ENCODE peak calls at places on chromosomes 6 and 20, in five cellular contexts. D, R, I, M and X are unnamed samples.

GRCh38 chr6:35065870-35066269 is 75.3 kb downstream of the TCP11 start:
- DNase-seq in D (peak), R (no peak), I (no peak), M (no peak), X (no peak)

GRCh38 chr6:166691741-166692140 is 64.7 kb upstream of the RPS6KA2 start:
- DNase-seq in D (no peak), R (no peak), I (no peak), M (peak), X (no peak)

GRCh38 chr6:167643223-167643622 is 183.5 kb upstream of the AFDN start:
- DNase-seq in D (no peak), R (no peak), I (peak), M (no peak), X (no peak)

GRCh38 chr6:157059781-157060180 is 263.5 kb downstream of the TMEM242 start:
- DNase-seq in D (no peak), R (no peak), I (no peak), M (no peak), X (no peak)

GRCh38 chr20:47796952-47797351 is 11.7 kb upstream of the SULF2 start:
- DNase-seq in D (peak), R (no peak), I (no peak), M (no peak), X (no peak)

GRCh38 chr6:3913077-3913957 is 64.1 kb downstream of the FAM50B start:
- DNase-seq in D (no peak), R (no peak), I (no peak), M (peak), X (peak)

GRCh38 chr6:16944601-16945000 is 157.2 kb upstream of the STMND1 start:
- DNase-seq in D (no peak), R (no peak), I (no peak), M (no peak), X (no peak)

GRCh38 chr20:682123-682522 is 6.5 kb upstream of the SCRT2 start:
- DNase-seq in D (no peak), R (no peak), I (no peak), M (no peak), X (no peak)

GRCh38 chr20:47543006-47543431 is 41.3 kb downstream of the NCOA3 start:
- DNase-seq in D (no peak), R (no peak), I (no peak), M (no peak), X (no peak)

GRCh38 chr6:162344935-162345599 is 382.5 kb downstream of the PRKN start:
- DNase-seq in D (no peak), R (no peak), I (no peak), M (no peak), X (peak)

GRCh38 chr6:49563006-49563886 is 12.8 kb downstream of the C6orf141 start:
- DNase-seq in D (no peak), R (no peak), I (no peak), M (no peak), X (no peak)

GRCh38 chr20:45752747-45753146 is 30.6 kb downstream of the SPINT4 start:
- DNase-seq in D (no peak), R (no peak), I (no peak), M (no peak), X (no peak)

GRCh38 chr6:41404221-41404866 is 68.9 kb downstream of the NCR2 start:
- DNase-seq in D (no peak), R (no peak), I (no peak), M (no peak), X (no peak)

GRCh38 chr6:53038148-53038547 is 27.1 kb upstream of the FBXO9 start:
- DNase-seq in D (no peak), R (no peak), I (no peak), M (no peak), X (no peak)

GRCh38 chr6:13327691-13328075 is 654 bp downstream of the TBC1D7 start:
- DNase-seq in D (no peak), R (no peak), I (no peak), M (no peak), X (peak)

GRCh38 chr6:55643868-55644267 is 64.9 kb upstream of the HMGCLL1 start:
- DNase-seq in D (no peak), R (no peak), I (no peak), M (no peak), X (no peak)

GRCh38 chr6:17490724-17491123 is 97.3 kb downstream of the CAP2 start:
- DNase-seq in D (no peak), R (no peak), I (no peak), M (no peak), X (no peak)

GRCh38 chr6:166935353-166935752 is 21.0 kb downstream of the RNASET2 start:
- DNase-seq in D (no peak), R (no peak), I (no peak), M (no peak), X (no peak)

GRCh38 chr20:30502670-30503069 is 754.8 kb upstream of the DEFB115 start:
- DNase-seq in D (no peak), R (no peak), I (no peak), M (no peak), X (no peak)

GRCh38 chr20:50335866-50336265 is 145.2 kb downstream of the CEBPB start:
- DNase-seq in D (no peak), R (no peak), I (no peak), M (no peak), X (no peak)

GRCh38 chr20:64091762-64092161 is 7.6 kb upstream of the LKAAEAR1 start:
- DNase-seq in D (no peak), R (no peak), I (no peak), M (no peak), X (no peak)

GRCh38 chr6:41427642-41428401 is 92.4 kb downstream of the NCR2 start:
- DNase-seq in D (peak), R (peak), I (peak), M (no peak), X (peak)

DNA sequence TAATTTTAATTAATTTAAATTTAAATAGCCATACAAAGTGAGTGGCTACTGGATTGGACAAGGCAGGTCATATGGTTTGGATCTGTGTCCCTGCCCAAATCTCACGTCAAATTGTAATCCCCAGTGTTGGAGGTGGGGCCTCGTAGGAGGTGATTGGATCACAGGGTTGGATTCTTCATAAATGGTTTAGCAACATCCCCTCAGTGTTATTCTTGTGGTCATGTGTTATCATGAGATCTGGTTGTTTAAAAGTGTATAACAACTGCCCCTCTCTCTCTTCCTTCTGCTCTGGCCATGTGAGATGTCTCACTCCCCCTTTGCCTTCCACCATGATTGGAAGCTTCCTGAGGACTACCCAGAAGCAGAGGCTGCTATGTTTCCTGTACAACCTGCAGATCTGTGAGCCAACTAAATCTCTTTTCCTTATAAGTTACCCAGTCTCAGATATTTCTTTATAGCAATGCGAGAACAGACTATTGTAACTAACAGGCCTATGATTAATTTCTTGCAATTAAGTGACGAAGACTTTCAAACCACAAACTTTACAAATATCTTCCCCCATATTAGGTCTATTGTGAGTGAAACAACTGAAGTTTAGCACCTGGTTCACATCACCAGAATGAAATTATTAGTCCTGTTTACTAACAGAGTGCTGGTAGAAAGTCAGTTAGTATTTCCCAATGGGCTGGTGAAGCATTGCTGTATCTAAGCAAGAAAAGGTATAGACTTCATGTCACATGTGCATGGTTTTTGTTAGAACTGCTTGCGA is 60.0 kb upstream of the TNFAIP3 start:
- DNase-seq in D (no peak), R (no peak), I (no peak), M (no peak), X (no peak)
- H3K27ac ChIP-seq in D (no peak), R (no peak), I (no peak), M (no peak), X (no peak)

GRCh38 chr20:38437796-38438195 is 2.7 kb upstream of the SNHG17 start:
- DNase-seq in D (no peak), R (no peak), I (no peak), M (no peak), X (no peak)

GRCh38 chr20:38434770-38435554 is at the start of gene SNHG17:
- DNase-seq in D (peak), R (peak), I (peak), M (peak), X (peak)

GRCh38 chr20:38433304-38433972 is 1.7 kb downstream of the SNHG17 start:
- DNase-seq in D (no peak), R (no peak), I (no peak), M (no peak), X (no peak)

GRCh38 chr20:38434310-38434741 is 802 bp downstream of the SNHG17 start:
- DNase-seq in D (peak), R (peak), I (peak), M (no peak), X (no peak)

GRCh38 chr20:38435555-38435939 is 419 bp upstream of the SNHG17 start:
- DNase-seq in D (no peak), R (no peak), I (no peak), M (no peak), X (no peak)
- TF ChIP-seq CTCF in D (no peak), R (no peak), I (no peak), M (no peak), X (peak)

GRCh38 chr6:138419766-138420165 is 15.7 kb downstream of the HEBP2 start:
- DNase-seq in D (no peak), R (no peak), I (no peak), M (no peak), X (no peak)

GRCh38 chr6:138415125-138415524 is 11.1 kb downstream of the HEBP2 start:
- DNase-seq in D (no peak), R (no peak), I (no peak), M (no peak), X (no peak)

GRCh38 chr6:138418118-138418742 is 14.2 kb downstream of the HEBP2 start:
- DNase-seq in D (no peak), R (no peak), I (no peak), M (no peak), X (no peak)

GRCh38 chr6:138417493-138418117 is 13.6 kb downstream of the HEBP2 start:
- DNase-seq in D (no peak), R (no peak), I (no peak), M (no peak), X (no peak)

GRCh38 chr6:138416201-138416600 is 12.2 kb downstream of the HEBP2 start:
- DNase-seq in D (no peak), R (no peak), I (no peak), M (no peak), X (no peak)
- H3K27ac ChIP-seq in D (no peak), R (no peak), I (no peak), M (no peak), X (no peak)

DNA sequence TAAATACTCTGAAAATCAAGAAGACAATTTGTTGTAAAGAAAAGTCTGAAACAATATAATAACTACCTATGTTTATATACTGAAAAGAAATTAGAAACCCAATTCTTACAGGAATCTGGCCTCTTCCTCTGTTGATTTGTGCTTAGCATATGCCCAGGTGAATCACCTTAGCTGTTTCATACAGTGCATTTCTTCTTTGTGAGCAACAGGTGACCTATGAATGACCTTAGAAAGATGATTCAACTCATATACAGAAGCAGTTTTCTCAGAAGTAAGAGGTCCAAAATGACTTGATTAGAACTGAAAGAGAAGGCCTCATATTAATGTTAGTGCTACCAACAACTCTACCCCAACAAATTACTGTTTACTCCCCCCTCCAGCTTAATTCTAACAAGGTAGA is 419.5 kb upstream of the ID4 start:
- DNase-seq in D (no peak), R (no peak), I (no peak), M (no peak), X (peak)
- TF ChIP-seq CTCF in D (no peak), R (no peak), I (no peak), M (no peak), X (no peak)

DNA sequence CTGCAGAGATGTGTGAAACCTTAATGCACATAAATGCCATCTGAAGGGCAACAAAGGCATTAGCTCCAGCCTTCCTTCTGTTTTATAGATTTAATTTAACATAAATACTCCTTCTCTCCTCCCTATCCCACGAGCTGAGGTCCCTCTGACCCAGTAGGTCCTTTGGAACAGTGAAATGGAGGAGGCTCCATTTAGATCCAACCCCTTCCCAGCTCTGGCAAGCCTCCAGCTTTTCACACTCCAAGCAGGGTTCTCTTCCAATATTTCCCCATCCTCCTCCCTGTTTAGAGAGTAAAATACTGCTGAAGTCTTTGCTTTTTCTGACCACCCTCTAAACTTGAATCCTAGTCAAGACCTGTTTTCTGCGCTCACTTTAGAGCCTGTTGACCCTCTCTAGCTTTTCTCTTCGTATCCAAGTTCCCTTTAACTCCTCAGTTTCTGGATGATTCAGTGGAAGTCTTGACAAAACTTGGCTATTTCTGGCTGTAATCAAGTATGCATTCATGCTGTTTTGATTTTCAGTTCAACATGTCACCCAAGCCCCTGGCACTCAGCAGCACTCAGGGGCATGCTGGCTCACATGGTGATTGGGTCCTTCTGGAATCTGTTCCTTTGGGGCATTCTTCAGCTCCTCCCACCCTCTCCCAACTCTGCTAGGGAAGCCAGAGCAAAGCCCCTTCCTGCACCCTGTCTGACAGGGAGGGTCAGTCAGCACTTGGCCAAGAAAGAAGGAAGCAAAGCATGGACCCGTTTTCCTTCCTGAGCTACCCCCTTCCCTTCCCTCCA is 6.8 kb downstream of the PLEKHG1 start:
- DNase-seq in D (no peak), R (no peak), I (no peak), M (no peak), X (no peak)
- H3K27ac ChIP-seq in D (no peak), R (no peak), I (peak), M (no peak), X (no peak)

GRCh38 chr6:117188627-117189201 is 76.6 kb upstream of the VGLL2 start:
- DNase-seq in D (no peak), R (no peak), I (no peak), M (no peak), X (no peak)
- TF ChIP-seq CTCF in D (no peak), R (peak), I (no peak), M (peak), X (peak)

GRCh38 chr20:8094845-8095244 is 37.2 kb upstream of the PLCB1 start:
- DNase-seq in D (no peak), R (no peak), I (no peak), M (no peak), X (peak)

GRCh38 chr20:8089668-8090067 is 42.4 kb upstream of the PLCB1 start:
- DNase-seq in D (no peak), R (peak), I (no peak), M (no peak), X (no peak)

GRCh38 chr20:8097307-8097706 is 34.8 kb upstream of the PLCB1 start:
- DNase-seq in D (no peak), R (no peak), I (no peak), M (no peak), X (no peak)

GRCh38 chr20:8095648-8096572 is 36.2 kb upstream of the PLCB1 start:
- DNase-seq in D (no peak), R (no peak), I (no peak), M (no peak), X (no peak)

DNA sequence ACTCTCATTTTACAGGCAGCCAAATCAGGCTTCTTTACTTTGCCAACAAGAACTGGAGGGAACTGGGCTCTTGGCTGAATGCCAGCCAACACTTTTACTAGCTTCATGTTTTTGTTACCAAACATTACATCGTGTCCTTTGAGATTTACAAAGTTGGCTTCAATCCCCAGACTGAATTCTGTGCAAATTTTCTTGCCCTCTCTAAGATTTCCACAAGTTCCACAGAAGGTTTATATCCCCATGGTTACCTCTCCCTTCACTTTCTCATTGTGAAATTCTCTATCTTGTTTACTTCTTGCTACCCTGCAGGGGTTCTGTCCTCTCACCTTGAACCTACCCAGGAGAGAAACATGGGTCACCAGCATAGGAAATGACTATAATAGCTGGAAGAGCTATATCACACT is 37.6 kb upstream of the PLCB1 start:
- DNase-seq in D (peak), R (no peak), I (no peak), M (peak), X (no peak)
- H3K27ac ChIP-seq in D (no peak), R (no peak), I (peak), M (no peak), X (no peak)

DNA sequence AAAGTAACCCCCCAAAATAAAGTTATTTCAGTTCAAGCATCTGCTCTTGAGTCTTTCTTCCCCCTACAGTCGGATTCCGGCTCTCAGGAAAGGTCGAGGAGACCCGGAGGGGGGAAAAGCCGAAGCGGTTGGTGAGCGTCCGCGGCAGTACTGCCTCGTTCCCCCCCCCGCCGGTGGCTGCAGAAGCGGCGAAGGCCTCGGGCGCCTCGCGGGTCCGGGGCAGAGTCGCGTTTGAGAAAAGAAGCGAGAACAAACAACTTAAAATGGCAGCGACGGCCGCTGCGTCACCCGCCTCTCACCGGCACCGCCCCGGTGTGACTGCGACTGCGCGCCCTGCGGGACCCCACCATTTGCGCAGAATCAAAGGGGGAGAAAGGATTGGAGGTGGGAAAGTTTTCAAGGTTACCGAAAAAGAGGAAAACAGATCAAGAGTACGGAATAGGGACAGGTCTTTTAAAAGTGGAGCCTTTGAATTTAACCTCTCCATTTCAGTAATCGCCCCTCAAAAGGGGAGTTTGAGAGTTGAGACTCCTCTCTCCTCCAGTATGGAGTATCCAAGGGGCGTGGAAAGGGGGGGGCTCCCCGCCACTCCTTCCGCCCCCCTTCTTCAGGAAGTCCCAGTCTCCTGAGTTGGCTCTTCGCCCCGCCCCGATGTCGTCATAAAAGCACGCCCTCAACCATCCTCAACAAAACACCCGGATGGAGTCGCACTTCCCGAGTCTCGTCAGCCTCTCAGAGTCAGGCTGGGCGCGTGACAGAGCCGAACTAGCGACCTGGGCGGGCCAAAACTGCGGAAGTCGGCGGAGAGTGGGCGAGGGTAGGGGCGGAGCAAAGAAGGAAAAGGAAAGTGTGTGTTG is 1.9 kb upstream of the C6orf62 start:
- DNase-seq in D (peak), R (peak), I (peak), M (peak), X (peak)
- TF ChIP-seq CTCF in D (no peak), R (no peak), I (no peak), M (no peak), X (no peak)

GRCh38 chr6:143698759-143699750 is 21.3 kb downstream of the PHACTR2 start:
- DNase-seq in D (no peak), R (no peak), I (no peak), M (no peak), X (no peak)

GRCh38 chr6:143695106-143696059 is 17.6 kb downstream of the PHACTR2 start:
- DNase-seq in D (no peak), R (no peak), I (no peak), M (no peak), X (no peak)

GRCh38 chr6:143698329-143698728 is 20.6 kb downstream of the PHACTR2 start:
- DNase-seq in D (no peak), R (no peak), I (no peak), M (no peak), X (no peak)

GRCh38 chr6:143696327-143697000 is 18.7 kb downstream of the PHACTR2 start:
- DNase-seq in D (no peak), R (no peak), I (no peak), M (no peak), X (no peak)

GRCh38 chr6:143697401-143697800 is 19.6 kb downstream of the PHACTR2 start:
- DNase-seq in D (no peak), R (no peak), I (no peak), M (no peak), X (no peak)
- H3K27ac ChIP-seq in D (peak), R (no peak), I (peak), M (peak), X (no peak)